ENCODE peak calls at places on chromosomes 7 and 10, in four cellular contexts. B is HCT116, U is K562, N is HepG2. A is an unnamed sample.

GRCh38 chr10:46079831-46080585 is 33.9 kb upstream of the MSMB start:
- DNase-seq in B (no peak), U (no peak), N (no peak), A (no peak)

GRCh38 chr10:76091821-76092394 is 660.5 kb downstream of the LRMDA start:
- DNase-seq in U (no peak), N (no peak), B (no peak), A (no peak)

GRCh38 chr7:159105066-159105780 is 39.4 kb downstream of the VIPR2 start:
- DNase-seq in B (no peak), N (no peak), U (no peak), A (no peak)

GRCh38 chr7:12961910-12962309 is 274.5 kb downstream of the ARL4A start:
- DNase-seq in U (peak; percentile 15), N (no peak), B (no peak), A (no peak)

GRCh38 chr10:19811517-19811916 is 4.7 kb upstream of the PLXDC2 start:
- DNase-seq in B (no peak), N (peak; percentile 13), U (no peak), A (peak; percentile 37)

GRCh38 chr10:133445751-133446708 is 7.7 kb upstream of the SCART1 start:
- DNase-seq in N (no peak), B (no peak), U (no peak), A (no peak)

GRCh38 chr10:76881477-76882220 is 756.0 kb downstream of the KCNMA1 start:
- DNase-seq in B (no peak), N (no peak), U (no peak), A (no peak)

GRCh38 chr10:19788075-19788686 is 28.1 kb upstream of the PLXDC2 start:
- DNase-seq in B (no peak), N (peak; percentile 61), U (peak; percentile 11), A (peak; percentile 32)

GRCh38 chr10:86267286-86268195 is 99.1 kb downstream of the GRID1 start:
- DNase-seq in U (no peak), N (no peak), B (no peak), A (peak; percentile 16)

GRCh38 chr7:1933066-1933835 is 263.2 kb downstream of the ELFN1 start:
- DNase-seq in U (no peak), B (no peak), N (no peak), A (no peak)

GRCh38 chr10:44723654-44724053 is 187.5 kb upstream of the TMEM72 start:
- DNase-seq in N (no peak), B (no peak), U (no peak), A (no peak)

GRCh38 chr7:30502470-30503251 is 2.0 kb downstream of the GGCT start:
- DNase-seq in N (no peak), B (no peak), U (no peak), A (no peak)

GRCh38 chr10:133170092-133170491 is 10.1 kb downstream of the KNDC1 start:
- DNase-seq in B (no peak), U (no peak), N (no peak), A (no peak)

GRCh38 chr7:155737590-155737989 is 74.7 kb downstream of the SHH start:
- DNase-seq in U (no peak), B (no peak), N (no peak), A (no peak)

GRCh38 chr7:48255046-48255445 is 83.8 kb downstream of the ABCA13 start:
- DNase-seq in U (no peak), B (no peak), N (no peak), A (no peak)

GRCh38 chr10:117094856-117095255 is 43.2 kb downstream of the VAX1 start:
- DNase-seq in N (no peak), B (no peak), U (no peak), A (no peak)

GRCh38 chr7:77393261-77393660 is 22.9 kb downstream of the GSAP start:
- DNase-seq in N (no peak), U (no peak), B (peak; percentile 62), A (no peak)

GRCh38 chr10:98898987-98899386 is 336.7 kb downstream of the HPSE2 start:
- DNase-seq in B (no peak), U (no peak), N (no peak), A (no peak)
- TF ChIP-seq ELF1 in B (no peak), U (no peak), N (no peak), A (no peak)

GRCh38 chr7:130899638-130900401 is 165.8 kb upstream of the KLF14 start:
- DNase-seq in N (peak; percentile 95), B (no peak), U (no peak), A (no peak)

GRCh38 chr7:130902755-130903357 is 168.8 kb upstream of the KLF14 start:
- DNase-seq in U (no peak), B (no peak), N (no peak), A (no peak)

GRCh38 chr7:130899071-130899451 is 165.1 kb upstream of the KLF14 start:
- DNase-seq in B (no peak), U (no peak), N (no peak), A (no peak)

GRCh38 chr7:130901209-130901783 is 167.3 kb upstream of the KLF14 start:
- DNase-seq in N (no peak), U (no peak), B (peak; percentile 96), A (no peak)

DNA sequence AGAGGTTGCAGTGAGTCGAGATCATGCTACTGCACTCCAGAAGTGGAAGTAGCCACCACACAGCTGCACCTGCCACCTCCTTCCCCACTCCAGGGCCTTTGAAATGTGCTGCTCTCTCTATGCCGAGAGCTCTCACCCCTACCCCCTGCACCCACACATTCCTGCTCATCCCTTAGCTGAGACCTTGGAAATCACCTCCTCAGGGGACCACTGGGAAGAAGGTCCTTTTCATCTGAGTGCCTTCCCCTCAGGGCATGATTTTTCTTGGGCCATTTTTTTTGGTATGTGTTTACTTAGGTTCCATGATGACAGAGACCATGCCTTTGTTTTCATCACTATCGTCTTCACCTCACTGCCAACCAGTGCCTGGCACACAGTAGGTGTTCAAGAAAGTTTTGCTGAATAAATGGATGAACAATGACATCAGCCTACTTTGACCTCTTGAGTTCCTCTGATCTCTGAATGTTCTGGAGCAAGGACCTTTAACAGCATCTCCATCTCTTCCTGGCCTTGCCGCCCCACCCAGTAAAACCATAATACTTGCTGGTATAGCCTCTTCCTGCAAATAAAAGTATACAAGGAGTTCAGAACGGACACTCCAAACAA is 166.6 kb upstream of the KLF14 start:
- DNase-seq in U (no peak), B (no peak), N (no peak), A (no peak)
- TF ChIP-seq ELF1 in U (no peak), B (no peak), N (no peak), A (no peak)

DNA sequence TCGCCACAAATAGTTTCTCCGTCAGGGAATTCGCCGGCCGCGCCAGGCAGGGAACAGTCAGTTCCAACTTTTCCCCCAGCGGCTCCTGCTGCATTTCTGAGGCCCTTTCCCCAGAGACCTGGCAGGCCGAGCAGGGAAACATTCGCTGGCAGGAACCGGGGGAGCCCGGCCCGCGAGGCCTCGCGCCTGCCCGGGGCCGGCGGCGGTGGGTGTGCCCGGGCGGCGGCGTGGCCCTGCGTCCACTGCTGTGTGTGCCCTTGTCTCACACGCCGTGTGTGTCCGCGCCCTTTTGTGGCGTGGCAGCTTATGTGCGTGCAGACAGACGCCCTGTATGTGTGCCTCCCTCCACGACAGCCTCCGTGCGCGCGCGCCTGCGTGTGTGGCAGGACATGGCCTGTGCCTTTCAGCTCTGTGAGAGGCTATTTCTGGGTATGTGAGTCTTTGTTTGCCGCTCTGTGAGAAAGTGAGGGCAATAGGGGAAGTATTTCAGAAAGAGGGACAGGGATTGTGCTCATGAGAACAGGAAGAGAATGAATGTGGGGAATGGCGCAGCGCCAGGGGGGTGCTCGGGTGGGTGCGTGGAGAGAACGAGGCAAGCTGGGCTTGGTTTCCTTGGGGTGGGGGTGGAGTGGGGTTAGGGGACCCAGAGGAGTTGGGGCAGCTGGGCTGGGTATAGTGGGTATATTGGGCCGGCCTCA is 689 bp upstream of the SMARCD3 start:
- DNase-seq in B (no peak), U (peak; percentile 61), N (no peak), A (peak; percentile 84)
- TF ChIP-seq ELF1 in B (no peak), U (no peak), N (no peak), A (no peak)

GRCh38 chr7:4128161-4128560 is 553.9 kb upstream of the FOXK1 start:
- DNase-seq in B (no peak), U (no peak), N (no peak), A (no peak)

GRCh38 chr7:4129481-4130122 is 552.5 kb upstream of the FOXK1 start:
- DNase-seq in N (no peak), B (no peak), U (no peak), A (peak; percentile 75)

GRCh38 chr7:4119848-4120247 is 562.2 kb upstream of the FOXK1 start:
- DNase-seq in N (no peak), U (no peak), B (no peak), A (no peak)

GRCh38 chr7:4124904-4125477 is 557.1 kb upstream of the FOXK1 start:
- DNase-seq in N (no peak), U (no peak), B (no peak), A (no peak)

DNA sequence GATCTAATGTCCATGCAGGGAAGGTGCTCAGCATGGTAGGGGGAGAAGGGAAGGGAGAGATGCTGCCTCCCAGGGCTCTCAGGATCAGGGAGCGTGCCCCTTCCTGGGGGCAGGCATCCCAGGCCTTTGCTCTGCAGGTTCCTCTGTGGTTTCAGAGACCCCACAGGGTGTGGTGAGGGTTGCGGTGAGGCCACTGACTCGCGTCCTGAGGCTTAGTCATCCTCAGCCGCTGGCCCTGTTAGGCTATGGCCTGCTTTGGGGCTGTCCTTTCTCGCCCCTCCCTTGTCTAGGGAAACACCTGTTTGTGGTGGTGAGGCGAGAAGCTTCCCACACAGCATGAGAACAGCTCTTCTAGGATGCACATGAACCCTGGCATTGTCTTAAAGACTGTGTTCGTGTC is 558.3 kb upstream of the FOXK1 start:
- DNase-seq in B (no peak), U (no peak), N (no peak), A (no peak)
- TF ChIP-seq ELF1 in B (no peak), U (no peak), N (no peak), A (no peak)

GRCh38 chr7:85770332-85770731 is 583.5 kb upstream of the SEMA3D start:
- DNase-seq in B (no peak), N (no peak), U (no peak), A (no peak)
- TF ChIP-seq ELF1 in B (no peak), N (no peak), U (no peak), A (no peak)

DNA sequence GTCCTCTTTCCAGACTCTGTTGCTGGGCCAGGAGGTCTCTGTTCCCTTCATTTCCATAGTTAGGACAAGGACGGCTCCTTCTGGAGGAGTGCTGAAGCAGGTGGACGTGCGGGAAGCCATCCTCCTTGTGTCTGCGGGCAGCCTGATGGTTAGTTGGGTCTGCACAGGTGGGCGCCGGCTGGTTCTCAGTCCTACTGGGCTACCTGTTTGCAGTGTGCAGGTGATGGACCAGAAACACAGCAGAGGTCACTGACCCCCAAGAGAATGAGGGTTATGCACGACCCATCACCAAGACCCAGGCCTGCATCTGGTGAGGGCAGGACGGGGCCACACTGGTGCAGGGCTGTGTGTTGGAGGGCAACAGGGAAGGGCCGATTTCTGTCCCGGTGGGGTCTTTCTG is 7.8 kb downstream of the RARRES2 start:
- DNase-seq in B (no peak), N (no peak), U (peak; percentile 10), A (no peak)
- TF ChIP-seq ELF1 in B (no peak), N (no peak), U (no peak), A (no peak)

GRCh38 chr10:109895095-109895818 is 28.1 kb downstream of the XPNPEP1 start:
- DNase-seq in U (no peak), B (no peak), N (no peak), A (no peak)
- TF ChIP-seq ELF1 in U (no peak), B (no peak), N (no peak), A (no peak)

GRCh38 chr10:34768261-34768971 is 46.7 kb downstream of the PARD3 start:
- DNase-seq in N (no peak), B (no peak), U (no peak), A (no peak)
- TF ChIP-seq ELF1 in N (no peak), B (no peak), U (no peak), A (no peak)

GRCh38 chr10:74871595-74872382 is 45.4 kb downstream of the KAT6B start:
- DNase-seq in B (no peak), N (no peak), U (no peak), A (no peak)
- TF ChIP-seq ELF1 in B (no peak), N (no peak), U (no peak), A (no peak)

A was measured in SK-N-SH.